ENCODE peak calls at places on chromosomes 3 and 15, in seven cellular contexts. E is spleen, Y is breast epithelium, G is A549, Q is esophagus squamous epithelium, P is K562, L is sigmoid colon. R is an unnamed sample.

GRCh38 chr15:40696228-40696627 is 1.3 kb downstream of the RAD51 start:
- DNase-seq in Q (no peak), P (no peak), Y (no peak), L (no peak), G (no peak), E (no peak), R (no peak)

GRCh38 chr3:71486831-71487230 is 96.7 kb downstream of the FOXP1 start:
- DNase-seq in E (no peak), Q (no peak), G (no peak), Y (no peak), L (no peak), P (no peak), R (no peak)

GRCh38 chr15:56342653-56343052 is 22.6 kb upstream of the TEX9 start:
- DNase-seq in G (no peak), Y (no peak), Q (no peak), L (no peak), E (no peak), P (no peak), R (no peak)

GRCh38 chr3:12705981-12706380 is 42.1 kb upstream of the RAF1 start:
- DNase-seq in P (no peak), Q (no peak), L (no peak), E (no peak), Y (no peak), G (no peak), R (no peak)

GRCh38 chr3:153970735-153971347 is 150.3 kb upstream of the ARHGEF26 start:
- DNase-seq in P (no peak), Y (no peak), Q (no peak), L (no peak), G (peak), E (no peak), R (peak)

GRCh38 chr3:45322616-45323015 is 65.8 kb upstream of the LARS2 start:
- DNase-seq in E (no peak), G (no peak), Q (no peak), L (no peak), Y (no peak), P (no peak), R (no peak)

GRCh38 chr15:67178569-67179210 is 75.8 kb downstream of the AAGAB start:
- DNase-seq in L (no peak), G (no peak), E (no peak), P (peak), Y (no peak), Q (no peak), R (peak)

GRCh38 chr3:82055792-82056191 is 294.3 kb upstream of the GBE1 start:
- DNase-seq in L (no peak), P (no peak), Y (no peak), G (no peak), Q (no peak), E (no peak), R (peak)

GRCh38 chr3:169390741-169391300 is 272.7 kb downstream of the MECOM start:
- DNase-seq in E (no peak), Y (no peak), P (no peak), G (no peak), Q (no peak), L (no peak), R (peak)

GRCh38 chr3:132773071-132773619 is 50.9 kb upstream of the NPHP3 start:
- DNase-seq in E (no peak), P (no peak), Q (no peak), G (no peak), Y (no peak), L (no peak), R (no peak)

GRCh38 chr3:10703875-10704274 is 112.2 kb upstream of the SLC6A11 start:
- DNase-seq in Y (no peak), P (no peak), G (no peak), E (no peak), L (no peak), Q (no peak), R (no peak)

GRCh38 chr3:171374260-171374659 is 85.9 kb downstream of the TNIK start:
- DNase-seq in G (no peak), Q (no peak), Y (no peak), L (no peak), E (no peak), P (no peak), R (peak)

GRCh38 chr3:169836058-169836941 is 23.6 kb upstream of the LRRC34 start:
- DNase-seq in L (no peak), P (no peak), Q (no peak), E (no peak), G (no peak), Y (no peak), R (no peak)

GRCh38 chr15:92527197-92527596 is 128.4 kb downstream of the FAM174B start:
- DNase-seq in L (peak), Y (no peak), Q (no peak), G (no peak), E (no peak), P (no peak), R (peak)

GRCh38 chr3:16595778-16596177 is 9.4 kb downstream of the DAZL start:
- DNase-seq in Q (no peak), E (no peak), G (no peak), L (no peak), Y (no peak), P (no peak), R (peak)

GRCh38 chr15:45150481-45150880 is 20.7 kb downstream of the DUOX1 start:
- DNase-seq in P (no peak), L (no peak), G (no peak), E (no peak), Y (no peak), Q (no peak), R (no peak)

GRCh38 chr15:99253381-99254090 is 2.3 kb downstream of the LRRC28 start:
- DNase-seq in P (no peak), L (no peak), E (no peak), G (no peak), Y (no peak), Q (no peak), R (no peak)

GRCh38 chr15:66566963-66567531 is 1.2 kb upstream of the LCTL start:
- DNase-seq in L (no peak), G (peak), Y (no peak), P (peak), Q (no peak), E (peak), R (peak)

GRCh38 chr3:15953841-15954240 is 156.1 kb upstream of the ANKRD28 start:
- DNase-seq in Y (no peak), G (no peak), Q (no peak), P (peak), E (no peak), L (no peak), R (no peak)

DNA sequence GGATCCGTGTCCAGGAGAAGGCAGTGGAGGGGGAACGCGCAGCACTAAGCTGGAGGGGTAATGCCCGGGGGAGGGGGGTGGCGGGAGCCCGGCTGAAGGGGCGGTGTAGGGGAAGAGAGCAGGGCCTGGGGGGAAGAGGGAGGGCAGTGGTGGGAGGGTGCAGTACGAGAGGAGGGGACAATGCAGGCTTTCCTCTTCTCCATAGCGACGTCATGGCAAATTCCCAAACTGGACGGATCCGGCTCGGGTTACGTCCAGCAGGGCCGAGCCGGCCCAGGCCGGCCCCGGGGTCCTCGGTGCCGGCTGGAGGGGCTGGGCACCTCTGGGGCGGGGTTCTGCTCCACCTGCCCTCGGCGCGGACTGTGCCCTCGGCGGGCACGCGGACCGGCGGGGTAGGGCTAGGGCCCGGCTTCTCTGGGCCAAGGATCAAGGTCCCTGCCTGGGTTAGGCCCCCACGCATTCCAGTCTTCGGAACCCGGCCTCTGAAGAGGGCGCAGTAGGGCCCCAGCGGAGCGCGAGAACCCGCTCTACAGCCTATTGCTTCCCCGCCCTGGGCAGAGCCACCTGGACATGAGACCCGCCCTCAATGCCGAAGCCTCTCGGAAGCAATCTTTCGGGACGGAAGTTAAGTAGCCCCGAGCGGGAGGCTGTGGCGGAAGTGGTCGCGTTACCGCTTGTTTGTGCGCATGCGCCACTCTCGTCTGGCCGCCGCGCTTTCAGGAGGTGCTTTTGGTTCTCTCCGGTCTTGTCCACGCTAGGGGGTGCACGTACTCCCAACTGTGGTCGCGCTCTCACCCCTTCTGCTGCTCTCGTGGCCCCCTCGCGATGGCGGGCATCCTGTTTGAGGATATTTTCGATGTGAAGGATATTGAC is 1.4 kb downstream of the POLR2H start:
- DNase-seq in G (peak), P (peak), E (peak), Q (peak), Y (peak), L (peak), R (peak)
- TF ChIP-seq POLR2A in G (peak), P (peak), E (no peak), Q (peak), Y (peak), L (peak), R (peak)

DNA sequence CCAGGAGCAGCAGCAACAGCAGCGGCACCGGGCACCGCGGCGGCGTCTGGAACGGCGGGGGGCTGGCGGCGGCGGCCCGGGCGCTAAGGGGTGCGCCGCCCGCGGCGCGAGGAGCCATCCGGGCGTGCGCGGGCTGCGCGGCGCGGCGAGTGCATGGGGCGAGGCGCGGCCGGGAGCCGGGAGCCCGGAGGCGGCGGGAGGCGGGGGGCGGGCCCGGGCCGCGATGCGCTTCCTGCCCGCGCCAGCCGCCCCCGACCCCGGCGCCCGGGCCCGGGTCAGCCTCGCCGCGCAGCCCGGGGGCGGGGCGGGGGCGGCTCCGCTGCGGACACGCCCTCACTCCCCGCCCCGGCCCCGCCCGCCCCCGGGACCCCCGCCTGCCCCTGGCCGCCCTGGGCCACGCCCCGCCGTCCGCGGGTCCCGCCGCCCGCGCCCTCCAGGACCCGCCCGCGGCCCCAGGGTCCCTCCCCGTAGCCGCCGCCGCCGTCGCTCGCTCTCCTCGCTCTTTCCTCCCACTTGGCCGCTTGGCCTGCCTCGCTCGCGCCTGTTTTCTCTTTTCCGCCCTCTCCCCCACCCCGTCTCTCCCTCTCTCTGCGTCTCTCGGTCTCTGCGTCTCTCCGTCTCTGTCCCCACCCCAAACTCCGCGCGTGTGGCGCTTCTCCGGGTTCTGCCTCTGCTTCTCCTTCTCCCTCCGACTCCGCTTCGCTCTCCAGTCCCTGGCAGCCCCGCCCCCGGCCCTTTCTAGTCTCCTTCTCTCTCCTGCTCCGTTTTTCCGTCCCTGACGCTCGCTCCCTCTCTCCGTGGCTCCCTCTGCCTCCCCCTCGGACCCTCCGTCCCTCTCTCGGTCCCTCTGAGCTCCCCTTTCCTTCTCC is at the start of gene PLXND1:
- DNase-seq in P (peak), Q (peak), E (peak), G (peak), Y (no peak), L (peak), R (peak)
- TF ChIP-seq POLR2A in P (peak), Q (no peak), E (peak), G (peak), Y (no peak), L (peak), R (peak)

GRCh38 chr15:100942656-100943055 is 23.5 kb downstream of the LRRK1 start:
- DNase-seq in Y (no peak), P (no peak), G (no peak), E (no peak), Q (no peak), L (no peak), R (no peak)

GRCh38 chr15:100943074-100943473 is 23.9 kb downstream of the LRRK1 start:
- DNase-seq in Q (no peak), Y (no peak), P (no peak), E (no peak), G (no peak), L (no peak), R (no peak)

GRCh38 chr15:100940785-100941379 is 21.7 kb downstream of the LRRK1 start:
- DNase-seq in Y (no peak), Q (no peak), E (no peak), G (no peak), L (no peak), P (no peak), R (no peak)

GRCh38 chr15:100939786-100940185 is 20.6 kb downstream of the LRRK1 start:
- DNase-seq in G (no peak), E (no peak), Q (no peak), Y (no peak), L (no peak), P (no peak), R (no peak)

DNA sequence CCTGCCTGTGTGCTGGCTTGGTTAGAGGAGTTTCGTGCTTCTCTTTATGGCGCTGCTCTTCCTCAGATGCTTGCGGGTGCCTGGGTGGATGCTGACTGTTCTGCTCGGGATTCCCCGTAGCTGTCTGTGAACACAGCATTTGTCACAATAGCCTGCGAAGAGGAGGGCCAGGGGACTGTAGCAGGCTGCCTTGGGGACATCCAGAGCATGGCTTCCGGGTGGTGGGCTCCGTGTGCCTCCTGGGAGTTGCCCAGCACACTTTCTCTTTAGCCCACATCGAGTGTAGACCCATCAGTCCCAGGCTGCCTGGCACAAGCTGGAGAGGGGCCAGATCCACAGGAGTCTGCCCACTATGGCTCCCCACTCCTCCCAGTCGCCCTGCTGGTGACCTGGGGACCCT is 22.4 kb downstream of the LRRK1 start:
- DNase-seq in G (no peak), L (no peak), Q (no peak), P (no peak), Y (no peak), E (no peak), R (no peak)
- TF ChIP-seq POLR2A in G (no peak), L (no peak), Q (no peak), P (no peak), Y (no peak), E (no peak), R (no peak)

DNA sequence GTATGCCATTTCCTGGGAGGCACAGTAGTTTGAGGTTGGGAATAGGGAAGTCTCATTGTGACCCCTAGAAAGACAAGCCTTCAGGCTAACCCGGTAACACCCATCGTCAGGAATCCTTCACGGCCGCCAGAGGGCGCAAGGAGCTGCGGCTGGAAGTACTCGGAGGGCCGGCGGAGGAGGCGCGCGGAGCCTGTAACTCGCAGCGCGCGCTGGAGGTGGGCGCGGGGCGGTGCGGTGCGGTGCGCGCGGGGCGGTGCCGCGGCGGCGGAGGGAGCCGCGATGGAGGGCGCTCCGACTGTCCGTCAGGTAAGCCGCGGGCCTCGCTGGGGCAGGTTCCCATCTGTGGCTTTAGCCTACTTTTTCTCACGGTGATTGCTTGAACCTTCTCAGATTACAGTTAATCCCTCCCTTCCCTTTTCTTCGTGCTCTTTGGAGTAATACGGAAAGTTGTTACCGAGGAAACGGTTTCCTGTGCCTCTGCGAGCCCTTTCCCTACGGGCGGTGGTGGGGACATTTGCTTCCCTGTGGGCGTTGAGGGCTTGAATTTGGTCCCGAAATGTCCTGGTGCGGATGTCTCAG is at the start of gene GRAMD1C:
- DNase-seq in G (peak), P (peak), E (peak), Q (peak), Y (peak), L (peak), R (peak)
- TF ChIP-seq POLR2A in G (peak), P (no peak), E (no peak), Q (peak), Y (no peak), L (no peak), R (peak)

GRCh38 chr15:64751464-64751863 is 23.9 kb downstream of the RBPMS2 start:
- DNase-seq in E (no peak), P (no peak), Q (no peak), G (no peak), Y (no peak), L (no peak), R (no peak)

GRCh38 chr15:64755427-64755823 is 20.0 kb downstream of the RBPMS2 start:
- DNase-seq in P (no peak), G (no peak), Q (no peak), E (no peak), L (no peak), Y (no peak), R (no peak)

GRCh38 chr15:64749999-64750657 is 25.3 kb downstream of the RBPMS2 start:
- DNase-seq in L (no peak), E (no peak), Y (no peak), G (peak), Q (no peak), P (peak), R (no peak)

GRCh38 chr15:64753419-64754185 is 21.8 kb downstream of the RBPMS2 start:
- DNase-seq in Q (no peak), G (no peak), L (no peak), E (no peak), P (no peak), Y (no peak), R (no peak)

GRCh38 chr15:64754663-64755426 is 20.5 kb downstream of the RBPMS2 start:
- DNase-seq in G (no peak), Q (no peak), E (no peak), P (no peak), L (no peak), Y (no peak), R (no peak)
- TF ChIP-seq POLR2A in G (no peak), Q (no peak), E (no peak), P (no peak), L (no peak), Y (no peak), R (no peak)

GRCh38 chr3:158419820-158420653 is 151.0 kb upstream of the MLF1 start:
- DNase-seq in Y (no peak), G (no peak), L (no peak), Q (no peak), E (no peak), P (no peak), R (no peak)
- TF ChIP-seq POLR2A in Y (no peak), G (no peak), L (no peak), Q (no peak), E (no peak), P (no peak), R (no peak)

DNA sequence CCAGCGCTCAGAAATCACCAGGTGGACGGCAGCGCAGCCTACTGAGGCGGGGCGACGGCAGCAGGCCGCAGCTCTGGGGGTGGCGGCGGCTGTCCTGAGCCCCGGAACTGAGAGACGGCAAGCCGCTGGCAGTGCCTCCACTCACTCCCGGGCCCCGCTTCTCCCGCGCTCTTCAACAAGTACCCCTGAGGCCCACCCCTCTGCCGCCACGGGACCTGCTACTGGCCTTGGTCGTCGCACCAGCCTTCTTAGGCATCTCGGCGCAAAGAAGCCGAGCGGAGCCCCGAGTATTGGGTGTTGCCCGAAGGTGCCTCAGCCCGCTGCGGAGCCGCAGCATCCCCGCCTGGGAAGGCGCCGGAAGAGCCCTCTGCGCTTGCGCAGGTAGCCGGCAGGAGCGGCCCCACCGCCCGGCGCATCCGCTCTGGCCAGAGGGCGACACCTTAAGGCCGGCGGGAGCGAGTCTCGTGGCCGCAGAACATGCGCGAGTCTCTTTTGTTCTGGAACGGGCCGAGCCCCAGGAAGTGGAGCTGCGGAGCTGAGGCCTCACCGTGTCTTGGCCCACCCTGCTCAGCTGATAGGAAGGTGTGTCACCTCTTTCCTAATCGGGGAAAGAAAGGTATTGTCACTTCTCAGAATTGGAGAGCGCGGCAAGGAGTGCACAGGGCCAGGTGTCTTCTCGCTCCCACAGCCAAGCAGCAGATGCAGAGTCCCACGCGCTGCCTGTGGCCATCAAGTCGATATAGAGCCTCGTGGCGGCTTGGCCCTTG is at the start of gene C15orf40:
- DNase-seq in P (peak), E (peak), L (peak), Q (peak), G (peak), Y (peak), R (peak)
- TF ChIP-seq POLR2A in P (peak), E (no peak), L (peak), Q (no peak), G (peak), Y (peak), R (peak)

GRCh38 chr15:82045892-82046667 is at the start of gene MEX3B:
- DNase-seq in P (peak), L (peak), G (peak), Y (peak), Q (peak), E (peak), R (peak)
- TF ChIP-seq POLR2A in P (no peak), L (no peak), G (peak), Y (no peak), Q (no peak), E (no peak), R (peak)